ENCODE peak calls at places on chromosomes 5 and 9, in six cellular contexts. E, O, X, A, J and K are unnamed samples.

GRCh38 chr5:103224894-103225246 is 33.7 kb upstream of the MACIR start:
- DNase-seq in E (no peak), O (no peak), X (no peak), A (no peak), J (no peak), K (no peak)

GRCh38 chr5:135569755-135570452 is 8.9 kb downstream of the CXCL14 start:
- DNase-seq in E (peak; percentile 25), O (no peak), X (no peak), A (no peak), J (no peak), K (no peak)

GRCh38 chr5:76294573-76294972 is 108.5 kb upstream of the IQGAP2 start:
- DNase-seq in E (peak; percentile 24), O (no peak), X (no peak), A (no peak), J (no peak), K (no peak)

GRCh38 chr5:54651482-54652076 is 134.0 kb downstream of the SNX18 start:
- DNase-seq in E (peak; percentile 92), O (peak; percentile 77), X (no peak), A (peak; percentile 87), J (no peak), K (peak; percentile 88)

GRCh38 chr5:117182104-117182503 is 607.5 kb upstream of the SEMA6A start:
- DNase-seq in E (no peak), O (no peak), X (no peak), A (no peak), J (no peak), K (no peak)

GRCh38 chr9:130343445-130343918 is 77.9 kb downstream of the HMCN2 start:
- DNase-seq in E (no peak), O (no peak), X (no peak), A (peak; percentile 75), J (no peak), K (no peak)

GRCh38 chr5:15009420-15009819 is 137.8 kb upstream of the ANKH start:
- DNase-seq in E (no peak), O (no peak), X (no peak), A (no peak), J (no peak), K (no peak)

GRCh38 chr9:94228616-94229015 is 30.5 kb upstream of the ZNF169 start:
- DNase-seq in E (no peak), O (no peak), X (no peak), A (no peak), J (no peak), K (no peak)

GRCh38 chr5:31921852-31922305 is 252.2 kb downstream of the GOLPH3 start:
- DNase-seq in E (no peak), O (no peak), X (no peak), A (no peak), J (no peak), K (no peak)

GRCh38 chr5:113267361-113267900 is 167.4 kb downstream of the TSSK1B start:
- DNase-seq in E (no peak), O (no peak), X (no peak), A (no peak), J (no peak), K (no peak)

GRCh38 chr9:6761306-6761705 is 3.5 kb downstream of the KDM4C start:
- DNase-seq in E (no peak), O (no peak), X (no peak), A (no peak), J (no peak), K (no peak)

GRCh38 chr5:90112293-90112692 is 297.3 kb downstream of the CETN3 start:
- DNase-seq in E (no peak), O (no peak), X (no peak), A (no peak), J (no peak), K (no peak)

GRCh38 chr9:72947987-72948465 is 4.8 kb downstream of the ALDH1A1 start:
- DNase-seq in E (no peak), O (no peak), X (no peak), A (no peak), J (no peak), K (no peak)

GRCh38 chr9:85900504-85901201 is 40.3 kb upstream of the NAA35 start:
- DNase-seq in E (no peak), O (no peak), X (no peak), A (no peak), J (peak; percentile 1), K (no peak)

GRCh38 chr9:129567329-129567728 is 53.6 kb downstream of the C9orf50 start:
- DNase-seq in E (no peak), O (no peak), X (no peak), A (no peak), J (no peak), K (no peak)

GRCh38 chr5:61916621-61917620 is 389.1 kb upstream of the KIF2A start:
- DNase-seq in E (no peak), O (no peak), X (no peak), A (no peak), J (no peak), K (no peak)

GRCh38 chr5:131156971-131157370 is 8.1 kb downstream of the HINT1 start:
- DNase-seq in E (no peak), O (no peak), X (no peak), A (no peak), J (no peak), K (no peak)

GRCh38 chr9:133741716-133742115 is 3.6 kb upstream of the SARDH start:
- DNase-seq in E (no peak), O (no peak), X (no peak), A (no peak), J (no peak), K (no peak)

GRCh38 chr5:102722930-102723329 is 32.2 kb upstream of the PAM start:
- DNase-seq in E (no peak), O (no peak), X (no peak), A (no peak), J (no peak), K (no peak)

GRCh38 chr9:130234340-130235260 is 31.0 kb upstream of the HMCN2 start:
- DNase-seq in E (no peak), O (no peak), X (no peak), A (peak; percentile 61), J (no peak), K (no peak)

GRCh38 chr9:35664531-35665470 is at the start of gene ARHGEF39:
- DNase-seq in E (peak; percentile 66), O (peak; percentile 81), X (no peak), A (peak; percentile 90), J (no peak), K (peak; percentile 80)
- H3K27ac ChIP-seq in E (peak within 1 kb of the TSS; percentile 99), O (peak within 1 kb of the TSS; percentile 79), X (peak within 1 kb of the TSS; percentile 85), A (peak within 1 kb of the TSS; percentile 98), J (peak within 1 kb of the TSS; percentile 11), K (peak within 1 kb of the TSS; percentile 67)

DNA sequence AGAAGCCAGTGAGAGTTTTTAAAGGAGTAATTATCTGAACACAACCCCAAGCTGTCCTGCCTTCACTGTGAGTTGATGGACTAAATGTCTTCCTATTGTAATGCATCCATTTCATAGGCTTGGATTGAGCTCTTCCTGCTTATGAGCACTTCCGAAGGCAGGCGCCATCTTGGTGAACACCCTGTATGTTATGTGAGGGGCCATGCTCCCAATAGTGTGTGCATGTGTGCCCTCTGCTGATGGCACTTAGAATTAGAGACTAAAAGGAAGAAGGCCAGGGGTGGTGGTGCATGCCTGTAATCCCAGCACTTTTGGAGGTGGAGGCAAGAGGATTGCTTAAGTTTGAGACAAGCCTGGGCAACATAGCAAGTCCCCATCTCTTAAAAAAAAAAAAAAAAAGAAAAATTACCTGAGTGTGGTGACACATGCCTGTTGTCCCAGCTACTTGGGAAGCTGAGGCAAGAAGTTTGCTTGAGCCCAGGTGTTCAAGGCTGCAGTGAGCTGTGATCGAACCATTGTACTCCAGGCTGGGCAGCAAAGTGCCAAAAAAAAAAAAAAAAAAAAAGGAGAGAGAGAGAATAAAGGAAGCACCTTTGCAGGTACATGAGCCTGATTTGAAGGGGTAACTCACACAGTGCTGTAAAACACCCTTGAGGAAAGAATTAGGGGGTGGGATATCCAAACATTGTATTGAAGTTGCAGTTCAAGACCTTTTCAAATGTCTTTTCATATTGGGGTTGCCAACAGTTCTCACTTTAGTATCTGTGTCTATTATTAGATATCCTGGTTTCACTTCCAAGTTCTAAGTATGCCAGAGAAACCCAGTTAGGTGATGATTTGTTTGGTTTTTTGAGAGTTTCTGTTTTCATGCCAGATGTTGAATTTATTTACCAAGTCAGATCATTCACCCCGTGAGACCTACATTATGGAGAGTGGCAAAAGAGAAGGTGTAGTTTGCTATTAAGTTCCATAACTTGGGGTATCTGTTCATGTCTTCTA is 64.8 kb downstream of the C9orf152 start:
- DNase-seq in E (no peak), O (no peak), X (no peak), A (no peak), J (no peak), K (no peak)
- TF ChIP-seq CTCF in E (no peak), O (no peak), X (peak; percentile 52), A (no peak), J (no peak), K (no peak)

GRCh38 chr9:83642784-83643183 is 19.8 kb downstream of the IDNK start:
- DNase-seq in E (no peak), O (no peak), X (no peak), A (no peak), J (no peak), K (no peak)
- H3K27ac ChIP-seq in E (no peak overlapping the region), O (no peak overlapping the region), X (no peak overlapping the region), A (no peak overlapping the region), J (no peak overlapping the region), K (no peak overlapping the region)

DNA sequence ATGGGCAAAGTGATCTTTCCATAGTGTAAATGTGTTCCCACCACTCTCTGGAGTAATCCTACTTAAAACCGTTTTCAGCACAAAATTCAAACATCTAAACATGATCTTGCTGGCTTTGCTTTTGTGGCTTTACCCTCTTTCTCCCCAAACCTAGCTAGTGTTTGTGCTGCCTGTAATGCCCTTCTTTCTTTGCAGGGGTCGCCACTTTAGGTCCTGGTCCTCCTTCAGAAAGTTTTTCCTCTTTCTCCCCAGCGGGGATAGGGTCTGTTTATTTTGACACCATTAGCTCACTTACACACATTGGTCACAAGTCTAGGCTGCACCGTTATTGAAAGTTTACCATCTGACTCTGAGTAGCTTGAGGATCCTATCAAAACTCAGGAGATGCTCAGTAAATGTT is 736 bp upstream of the HSD17B4 start:
- DNase-seq in E (no peak), O (no peak), X (no peak), A (no peak), J (no peak), K (no peak)
- TF ChIP-seq CTCF in E (no peak), O (no peak), X (no peak), A (no peak), J (no peak), K (no peak)

GRCh38 chr5:125160787-125161502 is 414.5 kb upstream of the ZNF608 start:
- DNase-seq in E (no peak), O (no peak), X (no peak), A (no peak), J (no peak), K (no peak)
- H3K27ac ChIP-seq in E (no peak overlapping the region), O (no peak overlapping the region), X (no peak overlapping the region), A (no peak overlapping the region), J (no peak overlapping the region), K (no peak overlapping the region)

GRCh38 chr5:13833440-13833839 is 111.0 kb downstream of the DNAH5 start:
- DNase-seq in E (no peak), O (no peak), X (no peak), A (no peak), J (no peak), K (no peak)
- TF ChIP-seq CTCF in E (no peak), O (no peak), X (no peak), A (no peak), J (peak; percentile 5), K (no peak)

GRCh38 chr9:89661956-89662717 is 57.3 kb downstream of the GADD45G start:
- DNase-seq in E (peak; percentile 94), O (peak; percentile 98), X (no peak), A (peak; percentile 99), J (peak; percentile 55), K (peak; percentile 99)
- H3K27ac ChIP-seq in E (peak overlapping the region; percentile 17), O (peak overlapping the region; percentile 71), X (no peak overlapping the region), A (peak overlapping the region; percentile 72), J (no peak overlapping the region), K (peak overlapping the region; percentile 92)